ENCODE peak calls at places on chromosomes 5 and 9, in six cellular contexts. O is GM23248, T is GM23338, Z is fibroblast of lung, S is endothelial cell of umbilical vein, F is hepatocyte. W is an unnamed sample. For H3K4me1, the result is how much of the 10 kb centered on the place peaks cover.

GRCh38 chr9:132241840-132242620 is 80.2 kb downstream of the NTNG2 start:
- DNase-seq in O (no peak), F (peak), Z (no peak), T (peak), S (no peak), W (peak)

GRCh38 chr5:133729800-133730199 is 117.5 kb upstream of the FSTL4 start:
- DNase-seq in F (no peak), O (no peak), T (no peak), Z (no peak), S (no peak), W (no peak)

GRCh38 chr9:29556317-29556716 is 1983.0 kb upstream of the C9orf72 start:
- DNase-seq in O (peak), T (no peak), F (no peak), Z (peak), S (no peak), W (peak)

GRCh38 chr9:127004946-127005769 is 90.6 kb downstream of the RALGPS1 start:
- DNase-seq in O (peak), T (no peak), S (no peak), F (peak), Z (peak), W (no peak)

GRCh38 chr5:150624334-150625163 is 15.9 kb upstream of the SYNPO start:
- DNase-seq in O (peak), F (peak), S (no peak), T (peak), Z (no peak), W (peak)

GRCh38 chr9:70701163-70701562 is 286.7 kb upstream of the KLF9 start:
- DNase-seq in F (no peak), S (no peak), T (no peak), Z (no peak), O (no peak), W (no peak)

GRCh38 chr9:132703336-132703735 is 33.1 kb downstream of the GTF3C4 start:
- DNase-seq in O (peak), T (no peak), F (no peak), S (no peak), Z (peak), W (no peak)

GRCh38 chr5:40223884-40224402 is 455.8 kb upstream of the PTGER4 start:
- DNase-seq in F (no peak), T (no peak), S (peak), O (peak), Z (peak), W (peak)

GRCh38 chr5:157864067-157864466 is 5.1 kb upstream of the CLINT1 start:
- DNase-seq in O (no peak), Z (no peak), S (no peak), T (peak), F (no peak), W (no peak)

DNA sequence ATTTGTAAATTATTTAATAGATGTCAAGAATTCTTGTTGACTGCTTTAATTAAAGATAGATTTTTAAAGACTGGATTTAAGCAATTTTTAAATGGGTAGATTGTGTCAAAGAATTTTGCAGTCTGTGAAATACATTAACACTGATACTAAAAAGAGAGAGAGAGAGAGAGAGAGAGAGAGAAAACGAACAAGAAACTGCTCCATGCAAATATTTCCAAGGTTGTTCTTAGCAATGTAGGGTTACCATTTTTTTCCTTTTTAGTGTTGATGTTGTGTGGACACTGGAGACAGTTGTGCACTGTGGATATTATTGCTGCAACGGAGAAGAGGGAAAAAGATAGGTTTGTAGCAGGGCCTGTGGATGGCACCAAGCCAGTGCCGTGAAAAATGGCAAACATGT is 58.1 kb downstream of the PRDM6 start:
- DNase-seq in F (no peak), Z (no peak), O (no peak), T (no peak), S (no peak), W (no peak)
- TF ChIP-seq EZH2 in F (no peak), Z (no peak), O (no peak), T (no peak), S (no peak), W (no peak)

GRCh38 chr5:154722936-154723335 is 32.2 kb upstream of the LARP1 start:
- DNase-seq in F (no peak), Z (no peak), S (no peak), O (no peak), T (no peak), W (no peak)
- H3K4me1 ChIP-seq in F (under half), Z (under half), S (under half), O (under half), T (under half), W (under half)

DNA sequence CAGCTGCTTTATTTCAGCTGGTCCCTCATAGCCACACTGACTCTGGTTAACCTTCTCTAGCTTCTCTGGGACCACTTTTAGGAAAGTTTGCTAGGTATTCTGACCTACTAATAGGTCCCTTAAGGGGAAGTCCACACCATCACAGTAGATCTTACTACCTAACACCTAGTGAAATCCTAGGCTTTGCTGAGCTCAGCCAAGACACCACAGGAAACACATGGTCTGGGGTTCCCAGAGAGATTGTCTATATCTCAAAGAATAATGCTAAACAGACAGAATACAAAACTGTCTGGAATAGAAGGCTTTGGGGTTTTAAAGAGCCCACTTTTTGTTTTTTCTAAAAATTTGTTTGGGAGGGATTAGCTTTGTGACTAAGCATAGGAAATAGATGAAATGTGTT is 395.1 kb downstream of the ARHGEF28 start:
- DNase-seq in S (peak), F (no peak), T (no peak), O (no peak), Z (no peak), W (no peak)
- H3K4me3 ChIP-seq in S (no peak), F (no peak), T (no peak), O (no peak), Z (no peak), W (no peak)

DNA sequence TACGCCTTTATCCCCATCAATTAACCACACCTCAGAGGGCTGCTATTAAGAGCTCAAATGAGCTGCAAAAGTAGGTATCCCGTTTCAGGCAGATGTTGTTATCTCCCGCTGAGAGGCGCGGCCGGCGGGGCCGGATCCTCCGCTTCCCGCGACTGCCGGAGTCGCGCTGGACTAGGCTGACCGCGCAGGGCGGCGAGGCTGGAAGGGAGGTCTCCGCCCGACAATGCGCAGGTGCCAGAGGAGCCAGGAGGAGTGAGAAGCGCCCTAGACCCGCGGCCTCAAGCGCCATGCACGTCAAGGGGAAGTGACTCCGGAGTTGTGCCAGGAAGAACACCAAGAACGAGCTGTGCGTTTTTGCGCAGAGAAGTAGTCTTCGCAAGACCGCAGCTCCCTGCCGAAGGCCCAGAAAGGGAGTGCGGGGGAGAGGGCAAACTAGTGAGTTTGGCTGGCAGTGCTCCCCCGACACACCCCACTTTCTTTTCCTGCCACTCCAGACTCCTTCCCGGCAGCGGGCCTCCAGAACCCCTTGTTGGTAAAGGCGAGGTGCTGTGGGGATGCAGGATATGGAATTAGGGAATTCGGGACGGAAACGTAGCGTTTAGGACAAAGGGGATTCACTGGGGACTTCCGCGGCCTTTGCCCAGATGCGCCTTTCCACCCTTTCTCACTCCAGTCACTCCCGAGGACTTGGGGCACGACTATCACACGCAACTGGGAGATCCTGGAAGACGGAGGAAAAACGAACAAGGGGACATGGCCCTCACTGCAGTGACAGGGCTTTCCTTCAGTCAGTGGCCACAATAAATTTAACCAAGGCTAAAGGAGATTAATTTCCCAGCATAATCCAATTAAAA is 8.0 kb downstream of the NR2F1-AS1 start:
- DNase-seq in T (peak), O (peak), F (no peak), Z (peak), S (no peak), W (no peak)
- TF ChIP-seq EZH2 in T (peak), O (no peak), F (peak), Z (no peak), S (no peak), W (peak)

W was measured in A673.